ENCODE peak calls at places on chromosome 21, in four cellular contexts. X is KG1, O is glomerular endothelial cell, A is body of pancreas. L is an unnamed sample.

GRCh38 chr21:36388835-36389234 is 3.6 kb downstream of the CHAF1B start:
- DNase-seq in X (no peak), O (no peak), A (peak), L (no peak)

GRCh38 chr21:39451332-39452206 is at the start of gene SH3BGR:
- DNase-seq in X (no peak), O (no peak), A (peak), L (no peak)

GRCh38 chr21:42873096-42873495 is 6.2 kb downstream of the WDR4 start:
- DNase-seq in X (no peak), O (no peak), A (no peak), L (no peak)

GRCh38 chr21:44737706-44738354 is 26.5 kb upstream of the TSPEAR start:
- DNase-seq in X (no peak), O (no peak), A (no peak), L (no peak)

GRCh38 chr21:31913191-31913608 is 40.4 kb downstream of the HUNK start:
- DNase-seq in X (no peak), O (no peak), A (no peak), L (no peak)

GRCh38 chr21:42107177-42107880 is 36.2 kb downstream of the UMODL1 start:
- DNase-seq in X (no peak), O (no peak), A (no peak), L (no peak)

GRCh38 chr21:33640697-33641338 is 723 bp downstream of the CRYZL1 start:
- DNase-seq in X (no peak), O (no peak), A (peak), L (no peak)

GRCh38 chr21:44329086-44329889 is 9.9 kb downstream of the CFAP410 start:
- DNase-seq in X (no peak), O (no peak), A (no peak), L (no peak)

GRCh38 chr21:36864974-36865373 is 101.5 kb downstream of the HLCS start:
- DNase-seq in X (no peak), O (no peak), A (no peak), L (no peak)

GRCh38 chr21:16594191-16594590 is 864.4 kb downstream of the USP25 start:
- DNase-seq in X (no peak), O (no peak), A (no peak), L (no peak)

GRCh38 chr21:16095005-16095404 is 365.2 kb downstream of the USP25 start:
- DNase-seq in X (no peak), O (no peak), A (no peak), L (no peak)

GRCh38 chr21:15669247-15669646 is 60.5 kb upstream of the USP25 start:
- DNase-seq in X (no peak), O (no peak), A (no peak), L (no peak)

L was measured in SK-N-MC.